ENCODE peak calls at places on chromosomes 4 and X, in ten cellular contexts. One of them, this sample, is unnamed.

GRCh38 chr4:110196871-110197420 is 1.5 kb downstream of the ELOVL6 start:
- DNase-seq in fibroblast of the aortic adventitia: peak
- DNase-seq in mesothelial cell of epicardium: peak
- DNase-seq in CD8-positive, alpha-beta T cell: peak
- DNase-seq in neural progenitor cell: peak
- DNase-seq in choroid plexus epithelial cell: peak
- DNase-seq in progenitor cell of endocrine pancreas: no peak
- DNase-seq in kidney: no peak
- DNase-seq in IMR-90: peak
- DNase-seq in cardiac fibroblast: peak
- DNase-seq in this sample: peak

GRCh38 chr4:38131371-38132139 is 171.4 kb downstream of the PTTG2 start:
- DNase-seq in fibroblast of the aortic adventitia: peak
- DNase-seq in mesothelial cell of epicardium: no peak
- DNase-seq in CD8-positive, alpha-beta T cell: peak
- DNase-seq in neural progenitor cell: peak
- DNase-seq in choroid plexus epithelial cell: peak
- DNase-seq in progenitor cell of endocrine pancreas: no peak
- DNase-seq in kidney: no peak
- DNase-seq in IMR-90: no peak
- DNase-seq in cardiac fibroblast: peak
- DNase-seq in this sample: no peak

GRCh38 chr4:173666-174314 is 49.5 kb downstream of the ZNF718 start:
- DNase-seq in fibroblast of the aortic adventitia: no peak
- DNase-seq in mesothelial cell of epicardium: no peak
- DNase-seq in CD8-positive, alpha-beta T cell: no peak
- DNase-seq in neural progenitor cell: no peak
- DNase-seq in choroid plexus epithelial cell: no peak
- DNase-seq in progenitor cell of endocrine pancreas: no peak
- DNase-seq in kidney: no peak
- DNase-seq in IMR-90: no peak
- DNase-seq in cardiac fibroblast: no peak
- DNase-seq in this sample: no peak

GRCh38 chr4:154399259-154399974 is 92.2 kb downstream of the DCHS2 start:
- DNase-seq in fibroblast of the aortic adventitia: peak
- DNase-seq in mesothelial cell of epicardium: no peak
- DNase-seq in CD8-positive, alpha-beta T cell: no peak
- DNase-seq in neural progenitor cell: peak
- DNase-seq in choroid plexus epithelial cell: peak
- DNase-seq in progenitor cell of endocrine pancreas: no peak
- DNase-seq in kidney: no peak
- DNase-seq in IMR-90: peak
- DNase-seq in cardiac fibroblast: peak
- DNase-seq in this sample: no peak

GRCh38 chr4:141580523-141580922 is 55.9 kb upstream of the IL15 start:
- DNase-seq in fibroblast of the aortic adventitia: no peak
- DNase-seq in mesothelial cell of epicardium: no peak
- DNase-seq in CD8-positive, alpha-beta T cell: no peak
- DNase-seq in neural progenitor cell: peak
- DNase-seq in choroid plexus epithelial cell: peak
- DNase-seq in progenitor cell of endocrine pancreas: no peak
- DNase-seq in kidney: no peak
- DNase-seq in IMR-90: peak
- DNase-seq in cardiac fibroblast: no peak
- DNase-seq in this sample: no peak

GRCh38 chrX:57528670-57529255 is 63.0 kb upstream of the ZXDB start:
- DNase-seq in fibroblast of the aortic adventitia: peak
- DNase-seq in mesothelial cell of epicardium: no peak
- DNase-seq in CD8-positive, alpha-beta T cell: no peak
- DNase-seq in neural progenitor cell: peak
- DNase-seq in choroid plexus epithelial cell: peak
- DNase-seq in progenitor cell of endocrine pancreas: no peak
- DNase-seq in kidney: no peak
- DNase-seq in IMR-90: peak
- DNase-seq in cardiac fibroblast: peak
- DNase-seq in this sample: no peak

GRCh38 chrX:56797966-56798711 is 69.1 kb downstream of the NBDY start:
- DNase-seq in fibroblast of the aortic adventitia: peak
- DNase-seq in mesothelial cell of epicardium: no peak
- DNase-seq in CD8-positive, alpha-beta T cell: peak
- DNase-seq in neural progenitor cell: no peak
- DNase-seq in choroid plexus epithelial cell: peak
- DNase-seq in progenitor cell of endocrine pancreas: no peak
- DNase-seq in kidney: no peak
- DNase-seq in IMR-90: no peak
- DNase-seq in cardiac fibroblast: peak
- DNase-seq in this sample: no peak

GRCh38 chrX:497201-497710 is 110.5 kb upstream of the PPP2R3B start:
- DNase-seq in fibroblast of the aortic adventitia: no peak
- DNase-seq in mesothelial cell of epicardium: no peak
- DNase-seq in CD8-positive, alpha-beta T cell: no peak
- DNase-seq in neural progenitor cell: peak
- DNase-seq in choroid plexus epithelial cell: no peak
- DNase-seq in progenitor cell of endocrine pancreas: no peak
- DNase-seq in kidney: no peak
- DNase-seq in IMR-90: no peak
- DNase-seq in cardiac fibroblast: no peak
- DNase-seq in this sample: no peak

GRCh38 chr4:103634236-103634635 is 85.5 kb downstream of the TACR3 start:
- DNase-seq in fibroblast of the aortic adventitia: no peak
- DNase-seq in mesothelial cell of epicardium: no peak
- DNase-seq in CD8-positive, alpha-beta T cell: no peak
- DNase-seq in neural progenitor cell: no peak
- DNase-seq in choroid plexus epithelial cell: no peak
- DNase-seq in progenitor cell of endocrine pancreas: no peak
- DNase-seq in kidney: no peak
- DNase-seq in IMR-90: no peak
- DNase-seq in cardiac fibroblast: no peak
- DNase-seq in this sample: no peak
- TF ChIP-seq CTCF in fibroblast of the aortic adventitia: no peak
- TF ChIP-seq CTCF in mesothelial cell of epicardium: no peak
- TF ChIP-seq CTCF in CD8-positive, alpha-beta T cell: no peak
- TF ChIP-seq CTCF in neural progenitor cell: no peak
- TF ChIP-seq CTCF in choroid plexus epithelial cell: no peak
- TF ChIP-seq CTCF in progenitor cell of endocrine pancreas: no peak
- TF ChIP-seq CTCF in kidney: no peak
- TF ChIP-seq CTCF in IMR-90: no peak
- TF ChIP-seq CTCF in cardiac fibroblast: no peak
- TF ChIP-seq CTCF in this sample: no peak

GRCh38 chrX:128714425-128714824 is 662.2 kb upstream of the ACTRT1 start:
- DNase-seq in fibroblast of the aortic adventitia: no peak
- DNase-seq in mesothelial cell of epicardium: no peak
- DNase-seq in CD8-positive, alpha-beta T cell: no peak
- DNase-seq in neural progenitor cell: no peak
- DNase-seq in choroid plexus epithelial cell: no peak
- DNase-seq in progenitor cell of endocrine pancreas: no peak
- DNase-seq in kidney: peak
- DNase-seq in IMR-90: no peak
- DNase-seq in cardiac fibroblast: no peak
- DNase-seq in this sample: no peak
- TF ChIP-seq CTCF in fibroblast of the aortic adventitia: no peak
- TF ChIP-seq CTCF in mesothelial cell of epicardium: no peak
- TF ChIP-seq CTCF in CD8-positive, alpha-beta T cell: no peak
- TF ChIP-seq CTCF in neural progenitor cell: no peak
- TF ChIP-seq CTCF in choroid plexus epithelial cell: no peak
- TF ChIP-seq CTCF in progenitor cell of endocrine pancreas: no peak
- TF ChIP-seq CTCF in kidney: no peak
- TF ChIP-seq CTCF in IMR-90: no peak
- TF ChIP-seq CTCF in cardiac fibroblast: no peak
- TF ChIP-seq CTCF in this sample: no peak

DNA sequence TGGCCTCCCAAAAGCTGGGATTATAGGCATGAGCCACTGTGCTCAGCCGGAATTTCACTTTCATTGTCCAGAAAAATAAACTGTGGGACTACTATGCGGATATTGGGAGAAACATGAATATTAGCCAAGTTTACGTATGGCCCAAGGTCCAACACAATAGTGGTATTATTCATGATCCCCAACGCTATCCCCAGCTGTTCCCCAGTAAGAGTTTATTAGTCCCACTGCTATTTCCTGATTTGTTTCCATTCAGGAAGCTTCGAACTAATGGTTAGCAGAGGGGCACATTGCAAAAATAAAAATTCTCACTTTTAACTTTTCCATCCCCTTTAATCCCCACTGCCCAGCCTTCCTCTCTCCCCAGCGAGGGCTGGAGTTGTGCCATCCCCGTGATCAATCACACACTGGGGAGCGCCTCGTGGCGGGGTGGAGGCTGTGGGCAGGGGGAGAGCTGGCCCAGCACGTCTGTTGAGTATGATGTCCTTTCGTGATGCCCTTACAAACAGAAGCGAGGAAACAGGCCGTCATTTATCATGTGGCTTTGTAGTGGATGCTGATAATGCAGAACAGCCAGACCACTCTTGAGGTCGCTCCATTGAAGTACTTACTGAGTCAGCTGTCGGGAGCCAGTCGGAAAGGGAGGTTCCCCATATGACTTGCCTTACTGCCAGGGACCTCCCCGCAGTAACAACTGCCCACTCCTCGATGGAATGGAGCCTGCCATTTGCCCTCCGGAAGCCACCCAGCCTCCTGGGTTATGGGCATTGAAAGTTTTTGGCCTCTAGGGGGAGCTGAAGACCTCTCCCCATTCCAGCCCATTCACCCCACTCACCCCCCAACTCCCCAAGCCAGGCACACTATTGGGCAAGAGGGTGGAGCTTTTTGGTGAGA is 117.0 kb downstream of the KDR start:
- DNase-seq in fibroblast of the aortic adventitia: no peak
- DNase-seq in mesothelial cell of epicardium: no peak
- DNase-seq in CD8-positive, alpha-beta T cell: no peak
- DNase-seq in neural progenitor cell: peak
- DNase-seq in choroid plexus epithelial cell: no peak
- DNase-seq in progenitor cell of endocrine pancreas: no peak
- DNase-seq in kidney: peak
- DNase-seq in IMR-90: no peak
- DNase-seq in cardiac fibroblast: peak
- DNase-seq in this sample: no peak
- TF ChIP-seq CTCF in fibroblast of the aortic adventitia: peak
- TF ChIP-seq CTCF in mesothelial cell of epicardium: peak
- TF ChIP-seq CTCF in CD8-positive, alpha-beta T cell: no peak
- TF ChIP-seq CTCF in neural progenitor cell: peak
- TF ChIP-seq CTCF in choroid plexus epithelial cell: peak
- TF ChIP-seq CTCF in progenitor cell of endocrine pancreas: no peak
- TF ChIP-seq CTCF in kidney: peak
- TF ChIP-seq CTCF in IMR-90: peak
- TF ChIP-seq CTCF in cardiac fibroblast: peak
- TF ChIP-seq CTCF in this sample: peak

GRCh38 chrX:37904833-37905232 is 57.5 kb upstream of the DYNLT3 start:
- DNase-seq in fibroblast of the aortic adventitia: no peak
- DNase-seq in mesothelial cell of epicardium: no peak
- DNase-seq in CD8-positive, alpha-beta T cell: no peak
- DNase-seq in neural progenitor cell: no peak
- DNase-seq in choroid plexus epithelial cell: no peak
- DNase-seq in progenitor cell of endocrine pancreas: no peak
- DNase-seq in kidney: no peak
- DNase-seq in IMR-90: no peak
- DNase-seq in cardiac fibroblast: no peak
- DNase-seq in this sample: no peak

GRCh38 chrX:37910186-37910585 is 62.8 kb upstream of the DYNLT3 start:
- DNase-seq in fibroblast of the aortic adventitia: no peak
- DNase-seq in mesothelial cell of epicardium: no peak
- DNase-seq in CD8-positive, alpha-beta T cell: no peak
- DNase-seq in neural progenitor cell: no peak
- DNase-seq in choroid plexus epithelial cell: no peak
- DNase-seq in progenitor cell of endocrine pancreas: no peak
- DNase-seq in kidney: no peak
- DNase-seq in IMR-90: no peak
- DNase-seq in cardiac fibroblast: no peak
- DNase-seq in this sample: no peak

GRCh38 chrX:37906357-37906756 is 59.0 kb upstream of the DYNLT3 start:
- DNase-seq in fibroblast of the aortic adventitia: no peak
- DNase-seq in mesothelial cell of epicardium: no peak
- DNase-seq in CD8-positive, alpha-beta T cell: no peak
- DNase-seq in neural progenitor cell: no peak
- DNase-seq in choroid plexus epithelial cell: no peak
- DNase-seq in progenitor cell of endocrine pancreas: no peak
- DNase-seq in kidney: no peak
- DNase-seq in IMR-90: no peak
- DNase-seq in cardiac fibroblast: no peak
- DNase-seq in this sample: no peak

GRCh38 chrX:37905436-37906147 is 58.2 kb upstream of the DYNLT3 start:
- DNase-seq in fibroblast of the aortic adventitia: peak
- DNase-seq in mesothelial cell of epicardium: peak
- DNase-seq in CD8-positive, alpha-beta T cell: no peak
- DNase-seq in neural progenitor cell: peak
- DNase-seq in choroid plexus epithelial cell: peak
- DNase-seq in progenitor cell of endocrine pancreas: peak
- DNase-seq in kidney: peak
- DNase-seq in IMR-90: peak
- DNase-seq in cardiac fibroblast: peak
- DNase-seq in this sample: peak
- TF ChIP-seq CTCF in fibroblast of the aortic adventitia: peak
- TF ChIP-seq CTCF in mesothelial cell of epicardium: no peak
- TF ChIP-seq CTCF in CD8-positive, alpha-beta T cell: no peak
- TF ChIP-seq CTCF in neural progenitor cell: peak
- TF ChIP-seq CTCF in choroid plexus epithelial cell: peak
- TF ChIP-seq CTCF in progenitor cell of endocrine pancreas: peak
- TF ChIP-seq CTCF in kidney: peak
- TF ChIP-seq CTCF in IMR-90: peak
- TF ChIP-seq CTCF in cardiac fibroblast: peak
- TF ChIP-seq CTCF in this sample: no peak

GRCh38 chr4:113834302-113834701 is 72.8 kb upstream of the CAMK2D start:
- DNase-seq in fibroblast of the aortic adventitia: no peak
- DNase-seq in mesothelial cell of epicardium: no peak
- DNase-seq in CD8-positive, alpha-beta T cell: no peak
- DNase-seq in neural progenitor cell: no peak
- DNase-seq in choroid plexus epithelial cell: no peak
- DNase-seq in progenitor cell of endocrine pancreas: no peak
- DNase-seq in kidney: no peak
- DNase-seq in IMR-90: no peak
- DNase-seq in cardiac fibroblast: no peak
- DNase-seq in this sample: no peak

GRCh38 chr4:113837397-113837796 is 75.9 kb upstream of the CAMK2D start:
- DNase-seq in fibroblast of the aortic adventitia: peak
- DNase-seq in mesothelial cell of epicardium: no peak
- DNase-seq in CD8-positive, alpha-beta T cell: no peak
- DNase-seq in neural progenitor cell: no peak
- DNase-seq in choroid plexus epithelial cell: peak
- DNase-seq in progenitor cell of endocrine pancreas: no peak
- DNase-seq in kidney: no peak
- DNase-seq in IMR-90: peak
- DNase-seq in cardiac fibroblast: peak
- DNase-seq in this sample: no peak

GRCh38 chr4:113840850-113841249 is 79.3 kb upstream of the CAMK2D start:
- DNase-seq in fibroblast of the aortic adventitia: no peak
- DNase-seq in mesothelial cell of epicardium: no peak
- DNase-seq in CD8-positive, alpha-beta T cell: no peak
- DNase-seq in neural progenitor cell: no peak
- DNase-seq in choroid plexus epithelial cell: peak
- DNase-seq in progenitor cell of endocrine pancreas: no peak
- DNase-seq in kidney: no peak
- DNase-seq in IMR-90: peak
- DNase-seq in cardiac fibroblast: no peak
- DNase-seq in this sample: no peak

GRCh38 chr4:113835005-113835404 is 73.5 kb upstream of the CAMK2D start:
- DNase-seq in fibroblast of the aortic adventitia: peak
- DNase-seq in mesothelial cell of epicardium: no peak
- DNase-seq in CD8-positive, alpha-beta T cell: no peak
- DNase-seq in neural progenitor cell: no peak
- DNase-seq in choroid plexus epithelial cell: peak
- DNase-seq in progenitor cell of endocrine pancreas: no peak
- DNase-seq in kidney: no peak
- DNase-seq in IMR-90: peak
- DNase-seq in cardiac fibroblast: peak
- DNase-seq in this sample: no peak

GRCh38 chr4:113838421-113838820 is 76.9 kb upstream of the CAMK2D start:
- DNase-seq in fibroblast of the aortic adventitia: no peak
- DNase-seq in mesothelial cell of epicardium: no peak
- DNase-seq in CD8-positive, alpha-beta T cell: no peak
- DNase-seq in neural progenitor cell: no peak
- DNase-seq in choroid plexus epithelial cell: no peak
- DNase-seq in progenitor cell of endocrine pancreas: no peak
- DNase-seq in kidney: no peak
- DNase-seq in IMR-90: no peak
- DNase-seq in cardiac fibroblast: no peak
- DNase-seq in this sample: no peak
- TF ChIP-seq CTCF in fibroblast of the aortic adventitia: no peak
- TF ChIP-seq CTCF in mesothelial cell of epicardium: no peak
- TF ChIP-seq CTCF in CD8-positive, alpha-beta T cell: no peak
- TF ChIP-seq CTCF in neural progenitor cell: no peak
- TF ChIP-seq CTCF in choroid plexus epithelial cell: no peak
- TF ChIP-seq CTCF in progenitor cell of endocrine pancreas: no peak
- TF ChIP-seq CTCF in kidney: no peak
- TF ChIP-seq CTCF in IMR-90: no peak
- TF ChIP-seq CTCF in cardiac fibroblast: no peak
- TF ChIP-seq CTCF in this sample: no peak

This sample was measured in neural crest cell.